ENCODE peak calls at places on chromosome 12, in four cellular contexts. F, P, E and H are unnamed samples.
A peak's percentile ranks its signal among the peaks of the same experiment; 100 is the strongest.

GRCh38 chr12:47155457-47156166 is 75.9 kb upstream of the AMIGO2 start:
- DNase-seq in F (no peak), P (no peak), E (no peak), H (no peak)

GRCh38 chr12:128316981-128317526 is 50.1 kb downstream of the TMEM132C start:
- DNase-seq in F (no peak), P (peak; percentile 25), E (no peak), H (no peak)

GRCh38 chr12:124745891-124746570 is 117.6 kb downstream of the SCARB1 start:
- DNase-seq in F (no peak), P (peak; percentile 90), E (peak; percentile 82), H (peak; percentile 73)

GRCh38 chr12:86727151-86727550 is 471.0 kb upstream of the MGAT4C start:
- DNase-seq in F (no peak), P (no peak), E (peak; percentile 34), H (no peak)

GRCh38 chr12:89370850-89371249 is 18.5 kb upstream of the DUSP6 start:
- DNase-seq in F (no peak), P (no peak), E (no peak), H (no peak)

GRCh38 chr12:92769124-92769901 is 66.5 kb downstream of the PLEKHG7 start:
- DNase-seq in F (no peak), P (no peak), E (peak; percentile 52), H (no peak)

GRCh38 chr12:115267464-115267863 is 583.5 kb upstream of the TBX3 start:
- DNase-seq in F (no peak), P (no peak), E (no peak), H (no peak)

GRCh38 chr12:3947781-3948180 is 74.6 kb upstream of the PARP11 start:
- DNase-seq in F (no peak), P (no peak), E (no peak), H (no peak)

GRCh38 chr12:104866286-104866685 is 91.8 kb downstream of the SLC41A2 start:
- DNase-seq in F (no peak), P (no peak), E (no peak), H (no peak)

GRCh38 chr12:106459534-106459933 is 102.0 kb downstream of the POLR3B start:
- DNase-seq in F (no peak), P (no peak), E (no peak), H (no peak)

GRCh38 chr12:50057000-50057841 is at the start of gene ASIC1:
- DNase-seq in F (peak; percentile 52), P (peak; percentile 85), E (no peak), H (no peak)

GRCh38 chr12:106245767-106246166 is 2.1 kb downstream of the CKAP4 start:
- DNase-seq in F (no peak), P (peak; percentile 55), E (peak; percentile 70), H (no peak)

GRCh38 chr12:92175961-92176360 is 30.3 kb upstream of the BTG1 start:
- DNase-seq in F (no peak), P (no peak), E (no peak), H (no peak)

GRCh38 chr12:26109343-26109841 is 15.4 kb downstream of the BHLHE41 start:
- DNase-seq in F (no peak), P (peak; percentile 16), E (no peak), H (no peak)

GRCh38 chr12:50055831-50056628 is 1.4 kb upstream of the ASIC1 start:
- DNase-seq in F (peak; percentile 65), P (peak; percentile 76), E (no peak), H (no peak)

GRCh38 chr12:109418848-109419474 is 58.1 kb downstream of the KCTD10 start:
- DNase-seq in F (no peak), P (no peak), E (no peak), H (no peak)

GRCh38 chr12:75097003-75097402 is 112.6 kb downstream of the KCNC2 start:
- DNase-seq in F (no peak), P (no peak), E (no peak), H (no peak)

GRCh38 chr12:54287316-54288157 is 7.0 kb downstream of the HNRNPA1 start:
- DNase-seq in F (no peak), P (no peak), E (no peak), H (no peak)
- H3K36me3 ChIP-seq in F (peaks cover 45% of the 10 kb centered on the region), P (no peaks in the 10 kb centered on the region), E (peaks cover 47% of the 10 kb centered on the region), H (peaks cover 26% of the 10 kb centered on the region)

GRCh38 chr12:132549059-132549458 is 59.1 kb downstream of the FBRSL1 start:
- DNase-seq in F (no peak), P (no peak), E (no peak), H (no peak)

GRCh38 chr12:132547207-132547740 is 57.3 kb downstream of the FBRSL1 start:
- DNase-seq in F (no peak), P (no peak), E (no peak), H (no peak)

GRCh38 chr12:132550014-132550802 is 60.2 kb downstream of the LRCOL1 start:
- DNase-seq in F (no peak), P (peak; percentile 50), E (no peak), H (no peak)

GRCh38 chr12:132546647-132547046 is 56.7 kb downstream of the FBRSL1 start:
- DNase-seq in F (no peak), P (no peak), E (no peak), H (no peak)

GRCh38 chr12:132548430-132549058 is 58.6 kb downstream of the FBRSL1 start:
- DNase-seq in F (no peak), P (no peak), E (no peak), H (no peak)
- H3K4me1 ChIP-seq in F (no peaks in the 10 kb centered on the region), P (peaks cover 6% of the 10 kb centered on the region), E (no peaks in the 10 kb centered on the region), H (no peaks in the 10 kb centered on the region)

DNA sequence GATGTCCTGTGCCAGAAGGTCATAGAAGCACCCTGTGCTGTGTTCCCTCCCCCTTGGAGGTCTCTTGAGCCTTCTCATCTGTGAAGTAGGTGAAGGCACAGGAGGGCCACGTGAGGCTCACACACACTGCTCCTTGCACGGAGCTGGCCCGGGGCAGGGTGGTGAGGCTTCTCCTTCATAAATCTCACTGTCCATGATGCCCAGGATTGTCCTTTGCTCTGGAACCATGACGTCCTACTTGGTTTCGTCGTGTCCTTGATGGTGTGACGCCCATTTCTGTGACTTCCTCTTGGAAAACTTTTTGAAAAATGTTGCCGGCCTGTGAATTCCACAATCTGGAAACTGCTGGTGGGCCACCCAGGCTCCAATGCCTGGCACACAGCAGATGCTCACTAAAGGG is 34.4 kb downstream of the SH2B3 start:
- DNase-seq in F (no peak), P (no peak), E (no peak), H (no peak)
- H3K27ac ChIP-seq in F (no peak overlapping the region), P (no peak overlapping the region), E (no peak overlapping the region), H (no peak overlapping the region)

GRCh38 chr12:6507102-6507998 is 13.4 kb downstream of the NCAPD2 start:
- DNase-seq in F (no peak), P (no peak), E (no peak), H (no peak)
- H3K36me3 ChIP-seq in F (peaks cover 15% of the 10 kb centered on the region), P (no peaks in the 10 kb centered on the region), E (peaks cover 52% of the 10 kb centered on the region), H (peaks cover 10% of the 10 kb centered on the region)

GRCh38 chr12:118137148-118137678 is 1.3 kb downstream of the PEBP1 start:
- DNase-seq in F (no peak), P (no peak), E (no peak), H (no peak)

GRCh38 chr12:118140825-118141224 is 4.9 kb downstream of the PEBP1 start:
- DNase-seq in F (no peak), P (no peak), E (no peak), H (no peak)

GRCh38 chr12:118135788-118136558 is at the start of gene PEBP1:
- DNase-seq in F (peak; percentile 93), P (peak; percentile 95), E (peak; percentile 85), H (peak; percentile 61)

DNA sequence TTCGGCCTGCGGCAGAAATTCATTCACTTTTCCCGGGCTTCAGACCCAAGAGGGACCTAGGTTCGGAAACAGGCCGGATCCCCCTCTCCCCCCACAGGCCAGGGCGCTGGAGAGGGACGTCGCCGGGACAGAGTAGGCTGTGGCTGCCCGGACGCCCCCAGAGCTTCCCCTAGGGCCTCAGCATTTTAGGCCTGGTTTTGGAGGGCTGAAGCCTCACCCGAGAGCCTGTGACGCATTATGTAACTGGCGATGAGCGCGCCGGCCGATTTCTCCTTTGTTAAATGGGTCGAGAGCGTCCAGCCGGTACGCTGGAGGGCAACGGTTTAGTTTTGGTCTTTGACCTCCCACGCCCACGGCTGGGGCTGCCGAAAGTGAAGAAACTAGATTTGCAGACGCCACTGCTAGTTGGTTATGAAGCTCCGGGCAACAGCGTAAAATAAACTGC is 657 bp downstream of the PEBP1 start:
- DNase-seq in F (peak; percentile 28), P (peak; percentile 71), E (no peak), H (no peak)
- H3K4me1 ChIP-seq in F (peaks cover 27% of the 10 kb centered on the region), P (peaks cover 16% of the 10 kb centered on the region), E (peaks cover 34% of the 10 kb centered on the region), H (no peaks in the 10 kb centered on the region)